ENCODE peak calls at places on chromosomes 6 and 20, in six cellular contexts. G, T, U, R, W and M are unnamed samples.

GRCh38 chr6:42406296-42407280 is 45.1 kb downstream of the TRERF1 start:
- DNase-seq in G (no peak), T (peak), U (no peak), R (no peak), W (peak), M (peak)

GRCh38 chr6:137341721-137342195 is 122.6 kb upstream of the IFNGR1 start:
- DNase-seq in G (no peak), T (peak), U (peak), R (peak), W (peak), M (no peak)

GRCh38 chr20:54056762-54057639 is 13.4 kb downstream of the BCAS1 start:
- DNase-seq in G (no peak), T (no peak), U (no peak), R (no peak), W (no peak), M (no peak)

GRCh38 chr6:1670711-1671462 is 61.2 kb downstream of the FOXC1 start:
- DNase-seq in G (no peak), T (no peak), U (peak), R (no peak), W (no peak), M (peak)

GRCh38 chr6:107917468-107918375 is 40.3 kb downstream of the SEC63 start:
- DNase-seq in G (no peak), T (no peak), U (no peak), R (peak), W (no peak), M (no peak)

GRCh38 chr6:64547594-64548268 is 912.1 kb downstream of the PHF3 start:
- DNase-seq in G (no peak), T (no peak), U (no peak), R (no peak), W (no peak), M (no peak)

GRCh38 chr6:54722328-54722727 is 124.2 kb upstream of the FAM83B start:
- DNase-seq in G (no peak), T (no peak), U (no peak), R (no peak), W (no peak), M (peak)

GRCh38 chr6:71395731-71396409 is 107.3 kb downstream of the OGFRL1 start:
- DNase-seq in G (no peak), T (no peak), U (no peak), R (no peak), W (no peak), M (no peak)

GRCh38 chr20:10367425-10367920 is 66.5 kb downstream of the MKKS start:
- DNase-seq in G (no peak), T (no peak), U (no peak), R (no peak), W (no peak), M (no peak)

GRCh38 chr20:3237958-3238615 is 903 bp downstream of the SLC4A11 start:
- DNase-seq in G (no peak), T (no peak), U (no peak), R (peak), W (no peak), M (no peak)
- TF ChIP-seq EZH2 in G (no peak), T (peak), U (no peak), R (no peak), W (peak), M (peak)

GRCh38 chr6:14267885-14268660 is 150.5 kb downstream of the CD83 start:
- DNase-seq in G (no peak), T (no peak), U (no peak), R (no peak), W (no peak), M (no peak)

GRCh38 chr6:14269434-14269833 is 151.9 kb downstream of the CD83 start:
- DNase-seq in G (no peak), T (no peak), U (no peak), R (no peak), W (no peak), M (no peak)

GRCh38 chr6:14263881-14264424 is 146.4 kb downstream of the CD83 start:
- DNase-seq in G (no peak), T (no peak), U (no peak), R (no peak), W (no peak), M (no peak)

GRCh38 chr6:14266266-14266665 is 148.7 kb downstream of the CD83 start:
- DNase-seq in G (no peak), T (no peak), U (no peak), R (no peak), W (no peak), M (no peak)

GRCh38 chr6:14265049-14266021 is 147.8 kb downstream of the CD83 start:
- DNase-seq in G (no peak), T (no peak), U (no peak), R (peak), W (peak), M (no peak)
- TF ChIP-seq CTCF in G (peak), T (no peak), U (no peak), R (peak), W (no peak), M (no peak)

DNA sequence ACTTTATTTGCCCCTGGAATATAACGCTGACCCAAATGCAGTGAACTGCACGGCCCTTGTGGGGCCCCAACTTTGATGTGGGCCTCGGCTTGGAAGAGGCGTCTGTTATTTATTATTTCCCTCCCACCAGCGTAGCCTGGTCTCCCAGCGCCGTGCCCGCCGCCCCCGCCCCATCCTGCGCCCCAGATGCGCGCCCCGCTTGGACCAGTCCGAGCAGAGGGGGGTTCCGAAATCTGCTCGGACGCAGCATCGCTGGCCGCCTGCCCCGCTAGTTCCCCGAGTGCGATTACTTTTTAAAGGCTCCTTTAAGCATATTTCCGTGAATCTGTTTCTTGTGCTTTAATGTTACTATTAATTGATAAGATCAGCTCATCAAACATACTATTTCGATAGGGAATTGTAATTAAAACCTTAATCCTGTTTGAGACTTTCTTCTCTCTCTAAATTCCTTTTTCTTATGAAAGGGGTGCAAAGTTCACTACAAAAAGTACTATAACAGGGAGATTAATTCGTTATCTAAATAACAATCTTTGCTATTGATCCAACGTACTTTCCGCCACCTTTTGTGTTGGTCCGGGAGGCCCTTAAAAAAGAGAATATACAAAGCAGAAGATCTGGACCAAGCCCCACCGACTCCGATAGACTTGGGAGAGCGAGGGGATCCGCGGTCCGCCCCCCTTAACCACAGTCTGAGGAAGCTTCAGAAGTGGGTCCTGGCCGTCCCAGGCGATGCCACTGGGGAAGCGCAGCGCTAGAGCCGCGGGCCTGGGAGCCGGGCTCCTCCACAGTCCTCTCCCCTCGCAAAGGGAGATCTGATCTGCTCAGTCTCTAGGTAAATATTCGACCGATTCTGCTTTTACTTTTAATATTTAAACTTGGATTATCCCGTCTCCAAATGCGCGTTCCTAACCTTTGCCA is 10.1 kb downstream of the POU3F2 start:
- DNase-seq in G (no peak), T (no peak), U (no peak), R (no peak), W (peak), M (peak)
- TF ChIP-seq EZH2 in G (no peak), T (peak), U (no peak), R (peak), W (no peak), M (no peak)

GRCh38 chr6:109445382-109445781 is 4.9 kb downstream of the SMPD2 start:
- DNase-seq in G (peak), T (no peak), U (no peak), R (no peak), W (no peak), M (no peak)

GRCh38 chr6:109442393-109442924 is 1.9 kb downstream of the SMPD2 start:
- DNase-seq in G (no peak), T (no peak), U (no peak), R (no peak), W (no peak), M (no peak)

GRCh38 chr6:109440325-109441068 is at the start of the genes PPIL6 and SMPD2:
- DNase-seq in G (peak), T (peak), U (peak), R (peak), W (peak), M (peak)

GRCh38 chr6:109443425-109443950 is 3.0 kb downstream of the SMPD2 start:
- DNase-seq in G (no peak), T (no peak), U (no peak), R (no peak), W (no peak), M (no peak)

GRCh38 chr6:109441069-109441816 is 719 bp downstream of the SMPD2 start:
- DNase-seq in G (peak), T (peak), U (peak), R (peak), W (peak), M (peak)
- TF ChIP-seq CTCF in G (peak), T (peak), U (peak), R (no peak), W (peak), M (no peak)

DNA sequence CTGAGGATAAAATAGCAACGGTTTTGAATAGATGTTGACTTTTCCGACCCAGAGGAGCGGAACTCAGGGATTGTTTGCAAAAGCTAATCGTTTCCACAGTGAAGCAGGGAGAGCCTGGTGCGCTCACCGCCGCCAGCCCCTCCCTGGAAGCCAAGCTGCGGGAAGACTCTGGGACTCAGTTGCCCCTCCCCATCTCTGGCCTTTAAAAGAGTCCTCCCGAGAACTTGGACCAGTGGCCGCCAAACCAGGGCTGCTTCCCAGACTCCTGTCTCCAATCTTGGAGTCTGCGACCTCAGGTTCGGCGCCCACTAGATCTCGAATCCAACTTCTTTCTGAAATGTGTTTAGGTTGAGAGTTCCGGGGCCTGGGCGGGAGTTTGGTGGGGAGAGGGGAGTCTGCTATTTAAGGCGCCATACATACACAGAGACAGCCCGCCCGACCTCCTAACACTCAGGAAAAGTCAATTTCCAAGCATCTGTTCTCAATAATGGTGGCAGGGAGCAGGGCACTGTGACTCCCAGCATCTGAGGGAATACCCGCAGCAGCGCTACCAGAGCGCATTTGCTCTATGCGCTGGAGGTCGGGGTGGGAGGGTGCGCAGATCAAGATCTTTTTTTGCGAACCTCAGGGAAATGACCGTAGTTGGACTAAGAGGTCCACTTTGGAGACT is 812 bp upstream of the GRIK2 start:
- DNase-seq in G (no peak), T (no peak), U (no peak), R (peak), W (peak), M (no peak)
- TF ChIP-seq EZH2 in G (no peak), T (no peak), U (no peak), R (peak), W (no peak), M (no peak)